ENCODE peak calls at places on chromosomes 13 and 19, in five cellular contexts. B is cardiac muscle cell, J is hepatocyte, E is GM23248, X is uterus. T is an unnamed sample. For H3K4me1, the result is how much of the 10 kb centered on the place peaks cover.

GRCh38 chr13:101783554-101783953 is 331.1 kb downstream of the ITGBL1 start:
- DNase-seq in B (no peak), X (no peak), E (no peak), J (no peak), T (no peak)

GRCh38 chr13:46489586-46490023 is 63.4 kb upstream of the LRCH1 start:
- DNase-seq in X (no peak), B (peak), J (no peak), E (peak), T (peak)

GRCh38 chr19:44794610-44795009 is 14.3 kb upstream of the BCAM start:
- DNase-seq in E (no peak), X (no peak), J (no peak), B (no peak), T (no peak)

GRCh38 chr13:31174018-31174417 is 12.3 kb upstream of the HSPH1 start:
- DNase-seq in E (peak), B (peak), X (no peak), J (no peak), T (no peak)

GRCh38 chr19:14361824-14362223 is 19.4 kb upstream of the ADGRE5 start:
- DNase-seq in X (no peak), J (no peak), E (no peak), B (peak), T (no peak)

GRCh38 chr19:8629996-8630683 is at the start of gene NFILZ:
- DNase-seq in X (no peak), B (no peak), E (no peak), J (no peak), T (no peak)

GRCh38 chr13:106261450-106261849 is 274.0 kb downstream of the EFNB2 start:
- DNase-seq in B (no peak), J (no peak), X (no peak), E (no peak), T (no peak)

GRCh38 chr13:34776984-34777913 is 164.8 kb upstream of the NBEA start:
- DNase-seq in X (no peak), E (no peak), B (no peak), J (no peak), T (no peak)

GRCh38 chr13:50365683-50366391 is 350.6 kb downstream of the KCNRG start:
- DNase-seq in J (peak), B (no peak), X (no peak), E (no peak), T (no peak)

GRCh38 chr19:7476241-7476640 is 12.6 kb downstream of the PEX11G start:
- DNase-seq in X (no peak), E (no peak), J (no peak), B (no peak), T (no peak)

GRCh38 chr13:75485286-75486062 is 3.5 kb upstream of the TBC1D4 start:
- DNase-seq in X (no peak), B (peak), J (no peak), E (peak), T (no peak)

GRCh38 chr19:3499738-3500428 is 591 bp downstream of the DOHH start:
- DNase-seq in E (peak), J (no peak), X (no peak), B (no peak), T (no peak)

GRCh38 chr13:34515201-34515600 is 426.9 kb upstream of the NBEA start:
- DNase-seq in J (no peak), B (no peak), X (no peak), E (no peak), T (no peak)

GRCh38 chr13:100887729-100888151 is 213.1 kb upstream of the TMTC4 start:
- DNase-seq in X (no peak), J (peak), B (peak), E (peak), T (no peak)

GRCh38 chr19:12867120-12868099 is 13.8 kb downstream of the DNASE2 start:
- DNase-seq in B (peak), X (peak), J (peak), E (peak), T (no peak)

GRCh38 chr13:29909975-29910674 is 59.7 kb upstream of the UBL3 start:
- DNase-seq in E (peak), B (peak), X (no peak), J (no peak), T (peak)

GRCh38 chr13:71285700-71286099 is 581.3 kb downstream of the DACH1 start:
- DNase-seq in E (no peak), J (no peak), B (peak), X (no peak), T (no peak)

GRCh38 chr13:72565893-72566292 is 161.5 kb downstream of the MZT1 start:
- DNase-seq in E (peak), B (peak), J (peak), X (no peak), T (no peak)

GRCh38 chr13:108561152-108561551 is 68.3 kb upstream of the MYO16 start:
- DNase-seq in E (no peak), J (no peak), X (no peak), B (no peak), T (no peak)

GRCh38 chr13:62643007-62643483 is 1227.4 kb upstream of the PCDH20 start:
- DNase-seq in B (no peak), E (peak), X (no peak), J (peak), T (no peak)

GRCh38 chr13:30079501-30079900 is 227.8 kb downstream of the KATNAL1 start:
- DNase-seq in B (no peak), J (no peak), X (no peak), E (no peak), T (no peak)

GRCh38 chr13:56561327-56561726 is 579.4 kb upstream of the PRR20A start:
- DNase-seq in E (no peak), B (no peak), J (no peak), X (no peak), T (no peak)

GRCh38 chr13:85879014-85879413 is 79.8 kb upstream of the SLITRK6 start:
- DNase-seq in X (no peak), B (no peak), J (no peak), E (no peak), T (no peak)

GRCh38 chr19:38809592-38810252 is 3.0 kb downstream of the LGALS4 start:
- DNase-seq in E (no peak), X (no peak), B (no peak), J (no peak), T (no peak)

GRCh38 chr19:41887711-41888382 is 4.9 kb downstream of the ARHGEF1 start:
- DNase-seq in B (peak), E (peak), X (no peak), J (peak), T (no peak)

GRCh38 chr19:41327076-41327475 is 17.1 kb downstream of the CCDC97 start:
- DNase-seq in B (no peak), J (no peak), E (no peak), X (no peak), T (no peak)

GRCh38 chr13:75123428-75123827 is 358.5 kb downstream of the TBC1D4 start:
- DNase-seq in E (no peak), X (no peak), B (no peak), J (no peak), T (no peak)

GRCh38 chr19:46495789-46496099 is at the start of gene PNMA8B:
- DNase-seq in J (peak), B (peak), E (peak), X (peak), T (no peak)

GRCh38 chr19:7505682-7506384 is 10.1 kb upstream of the ZNF358 start:
- DNase-seq in B (no peak), J (peak), X (no peak), E (peak), T (no peak)

GRCh38 chr13:97327521-97328221 is 105.5 kb downstream of the MBNL2 start:
- DNase-seq in B (peak), J (no peak), X (no peak), E (no peak), T (no peak)

GRCh38 chr19:1651061-1651547 is 1.3 kb downstream of the TCF3 start:
- DNase-seq in E (peak), J (peak), B (peak), X (no peak), T (no peak)

GRCh38 chr13:113786262-113786841 is 27.3 kb downstream of the TMEM255B start:
- DNase-seq in B (peak), J (no peak), E (peak), X (no peak), T (no peak)

GRCh38 chr13:71339010-71339409 is 528.0 kb downstream of the DACH1 start:
- DNase-seq in B (no peak), J (no peak), E (no peak), X (no peak), T (no peak)

GRCh38 chr13:21619633-21620220 is 15.8 kb upstream of the MICU2 start:
- DNase-seq in B (no peak), X (no peak), J (no peak), E (no peak), T (no peak)

GRCh38 chr19:2536461-2536860 is 60.5 kb downstream of the GADD45B start:
- DNase-seq in X (no peak), E (no peak), J (no peak), B (peak), T (no peak)

GRCh38 chr13:42990147-42990990 is 1.7 kb downstream of the EPSTI1 start:
- DNase-seq in J (peak), X (no peak), B (no peak), E (peak), T (no peak)

GRCh38 chr13:110490009-110490770 is 71.3 kb downstream of the RAB20 start:
- DNase-seq in X (no peak), J (peak), E (no peak), B (no peak), T (no peak)

GRCh38 chr19:36489920-36490415 is 607 bp upstream of the ZNF566 start:
- DNase-seq in X (peak), J (peak), E (peak), B (peak), T (no peak)

GRCh38 chr19:574658-575526 is 2.5 kb downstream of the BSG start:
- DNase-seq in J (peak), E (peak), X (no peak), B (peak), T (peak)

GRCh38 chr19:570315-570714 is 2.1 kb upstream of the BSG start:
- DNase-seq in E (no peak), J (no peak), B (no peak), X (no peak), T (peak)

GRCh38 chr19:571127-571974 is 1.0 kb upstream of the BSG start:
- DNase-seq in X (no peak), J (peak), E (peak), B (peak), T (no peak)

GRCh38 chr19:572891-573825 is 762 bp downstream of the BSG start:
- DNase-seq in X (peak), J (peak), E (peak), B (peak), T (peak)

GRCh38 chr19:572140-572890 is at the start of gene BSG:
- DNase-seq in E (peak), X (peak), J (peak), B (peak), T (peak)
- H3K4me1 ChIP-seq in E (under half), X (under half), J (under half), B (under half), T (under half)

DNA sequence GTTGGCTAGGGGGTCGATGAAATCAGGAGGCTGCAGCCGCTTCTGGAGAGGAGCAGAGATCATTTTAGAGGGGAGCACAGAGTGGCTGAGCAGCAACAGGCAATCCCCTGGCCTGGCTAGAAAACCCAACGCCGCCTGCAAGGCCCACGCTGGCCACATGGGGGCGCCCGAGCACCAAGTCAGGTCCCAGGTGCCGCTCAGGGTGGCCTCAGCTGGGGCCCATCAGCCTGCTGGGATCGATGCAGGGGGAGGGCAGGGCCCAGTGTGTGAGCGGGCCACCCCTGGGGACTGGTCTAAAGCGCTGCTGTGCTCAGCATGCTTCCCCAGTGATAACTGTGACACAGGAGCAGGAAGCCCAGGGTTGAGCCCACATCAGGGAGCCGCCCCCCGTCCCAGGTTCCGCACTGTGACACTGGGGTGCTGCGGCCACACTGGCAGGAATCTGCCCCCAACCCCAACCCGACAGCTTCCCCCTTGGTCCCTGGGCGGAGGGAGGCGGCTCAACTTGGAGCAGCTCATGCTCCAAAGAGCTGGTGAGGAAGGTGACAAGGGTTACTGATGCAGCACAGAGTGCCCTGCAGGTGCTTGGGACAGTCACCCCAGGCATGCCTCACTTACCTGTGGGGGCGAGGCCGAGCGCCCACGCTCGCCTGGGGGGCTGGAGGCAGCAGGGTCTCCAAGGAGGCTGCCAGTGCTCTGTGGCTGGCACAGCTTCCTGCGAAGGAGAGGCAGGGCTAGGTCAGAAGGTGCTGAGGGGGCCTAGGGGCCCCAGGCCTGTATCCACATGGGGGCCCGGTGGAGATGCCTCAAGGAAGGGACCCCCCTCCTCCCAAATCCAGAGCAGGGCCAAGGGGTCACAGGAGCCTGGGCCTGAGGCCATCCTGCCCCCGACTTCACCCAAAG is 13.3 kb upstream of the ISYNA1 start:
- DNase-seq in X (peak), J (peak), E (peak), B (peak), T (peak)
- H3K4me1 ChIP-seq in X (under half), J (under half), E (under half), B (under half), T (under half)

GRCh38 chr19:33290082-33290815 is 12.1 kb downstream of the CEBPA start:
- DNase-seq in X (no peak), E (no peak), B (no peak), J (no peak), T (no peak)
- H3K4me1 ChIP-seq in X (under half), E (under half), B (under half), J (half or more), T (under half)

GRCh38 chr13:44147222-44147621 is 226.4 kb upstream of the SERP2 start:
- DNase-seq in J (no peak), X (no peak), E (no peak), B (no peak), T (no peak)

GRCh38 chr13:44146162-44146561 is 227.5 kb upstream of the SERP2 start:
- DNase-seq in X (no peak), E (no peak), J (no peak), B (no peak), T (no peak)

GRCh38 chr13:44147648-44148047 is 226.0 kb upstream of the SERP2 start:
- DNase-seq in J (no peak), X (no peak), B (no peak), E (no peak), T (no peak)

GRCh38 chr13:44149821-44150220 is 223.8 kb upstream of the SERP2 start:
- DNase-seq in X (no peak), J (no peak), B (no peak), E (no peak), T (no peak)

GRCh38 chr13:44148159-44148929 is 225.3 kb upstream of the SERP2 start:
- DNase-seq in J (no peak), X (no peak), B (no peak), E (peak), T (no peak)
- H3K4me1 ChIP-seq in J (under half), X (under half), B (under half), E (under half), T (under half)

DNA sequence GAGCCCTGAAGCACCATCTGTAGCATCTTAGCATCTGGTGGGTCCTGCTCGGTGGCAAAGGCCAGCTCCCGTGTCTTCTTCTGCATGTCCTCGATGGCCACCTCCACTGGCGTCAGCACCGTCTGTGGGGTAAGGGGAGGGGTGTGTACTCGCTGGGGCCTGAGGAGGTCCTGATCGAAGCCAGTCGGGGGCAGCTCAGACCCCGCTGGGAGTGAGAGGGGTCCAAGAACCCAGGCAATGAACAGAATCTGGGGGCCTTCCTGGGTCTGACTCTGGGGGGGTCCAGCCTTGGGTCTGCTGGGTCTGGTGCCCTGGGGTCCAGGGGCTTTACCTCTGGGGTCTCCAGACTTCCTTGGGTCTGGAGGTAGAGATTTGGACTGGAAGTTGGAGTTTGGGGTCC is 3.6 kb upstream of the KANK2 start:
- DNase-seq in X (no peak), E (no peak), J (no peak), B (no peak), T (no peak)
- H3K4me1 ChIP-seq in X (under half), E (under half), J (under half), B (under half), T (under half)

GRCh38 chr19:47661571-47661970 is 51.7 kb upstream of the EHD2 start:
- DNase-seq in X (no peak), J (no peak), E (peak), B (peak), T (peak)

GRCh38 chr19:47658431-47659383 is 49.8 kb downstream of the BICRA start:
- DNase-seq in B (peak), J (peak), X (no peak), E (no peak), T (no peak)

GRCh38 chr19:47660435-47660832 is 51.5 kb downstream of the BICRA start:
- DNase-seq in J (peak), B (no peak), X (no peak), E (no peak), T (peak)

GRCh38 chr19:47663435-47663910 is 49.7 kb upstream of the EHD2 start:
- DNase-seq in E (peak), B (peak), X (no peak), J (peak), T (no peak)

DNA sequence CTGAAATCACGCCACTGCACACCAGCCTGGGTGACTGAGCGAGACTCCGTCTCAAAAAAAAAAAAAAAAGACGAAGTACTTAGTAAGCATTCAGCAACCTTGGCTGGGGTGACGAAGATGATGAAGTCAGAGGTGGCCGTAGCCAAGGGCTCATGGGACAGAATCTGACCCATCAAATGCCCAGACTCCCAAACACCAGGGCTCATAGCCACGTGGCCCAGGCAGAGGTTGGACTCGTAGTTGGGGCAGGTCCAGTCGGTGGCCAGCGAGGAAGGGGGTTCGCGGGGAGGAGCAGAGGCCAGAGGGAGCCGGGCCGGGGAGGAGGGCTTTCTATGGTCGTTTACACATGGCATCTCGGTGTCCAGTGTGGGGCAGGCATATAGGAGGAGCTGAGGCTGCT is 52.1 kb upstream of the EHD2 start:
- DNase-seq in J (no peak), E (peak), X (no peak), B (no peak), T (peak)
- H3K4me1 ChIP-seq in J (under half), E (under half), X (under half), B (under half), T (half or more)

GRCh38 chr13:28469316-28469715 is 25.6 kb downstream of the FLT1 start:
- DNase-seq in X (no peak), B (no peak), J (no peak), E (no peak), T (no peak)

GRCh38 chr13:28467034-28467433 is 27.9 kb downstream of the FLT1 start:
- DNase-seq in B (no peak), X (no peak), J (no peak), E (no peak), T (no peak)

GRCh38 chr13:28468520-28468915 is 26.4 kb downstream of the FLT1 start:
- DNase-seq in X (no peak), B (no peak), E (no peak), J (no peak), T (no peak)

GRCh38 chr13:28466151-28466550 is 28.8 kb downstream of the FLT1 start:
- DNase-seq in E (no peak), X (no peak), B (no peak), J (no peak), T (no peak)

GRCh38 chr13:28467886-28468519 is 26.9 kb downstream of the FLT1 start:
- DNase-seq in E (no peak), J (no peak), B (peak), X (no peak), T (no peak)
- H3K4me1 ChIP-seq in E (under half), J (under half), B (under half), X (under half), T (under half)

GRCh38 chr19:29969891-29970290 is 27.9 kb downstream of the URI1 start:
- DNase-seq in B (no peak), J (no peak), X (no peak), E (no peak), T (no peak)
- H3K4me1 ChIP-seq in B (under half), J (under half), X (under half), E (under half), T (half or more)